ENCODE peak calls at places on chromosomes 5 and 9, in seven cellular contexts. G, Z, O, R, P, E and J are unnamed samples.

GRCh38 chr9:134372621-134373267 is 46.5 kb downstream of the RXRA start:
- DNase-seq in G (no peak), Z (no peak), O (no peak), R (no peak), P (no peak), E (no peak), J (no peak)

GRCh38 chr9:121463026-121463827 is 36.4 kb downstream of the GGTA1 start:
- DNase-seq in G (no peak), Z (no peak), O (peak), R (no peak), P (no peak), E (no peak), J (no peak)

GRCh38 chr5:39400711-39401385 is 23.9 kb downstream of the DAB2 start:
- DNase-seq in G (no peak), Z (no peak), O (no peak), R (no peak), P (no peak), E (no peak), J (no peak)

GRCh38 chr5:10489810-10490426 is 48.2 kb downstream of the ROPN1L start:
- DNase-seq in G (no peak), Z (no peak), O (no peak), R (no peak), P (no peak), E (no peak), J (no peak)

GRCh38 chr5:132456553-132457361 is 33.8 kb downstream of the IRF1 start:
- DNase-seq in G (peak), Z (no peak), O (no peak), R (no peak), P (no peak), E (peak), J (peak)

GRCh38 chr9:34988218-34989055 is 1.1 kb upstream of the DNAJB5 start:
- DNase-seq in G (peak), Z (no peak), O (no peak), R (no peak), P (no peak), E (peak), J (peak)

GRCh38 chr9:128169492-128169891 is 9.4 kb downstream of the BBLN start:
- DNase-seq in G (no peak), Z (no peak), O (no peak), R (no peak), P (no peak), E (no peak), J (no peak)

GRCh38 chr9:27542519-27542918 is 12.9 kb upstream of the MOB3B start:
- DNase-seq in G (no peak), Z (no peak), O (no peak), R (no peak), P (no peak), E (no peak), J (no peak)

GRCh38 chr5:84450617-84451414 is 66.1 kb upstream of the EDIL3 start:
- DNase-seq in G (no peak), Z (no peak), O (peak), R (no peak), P (no peak), E (no peak), J (no peak)

GRCh38 chr5:111233050-111233370 is 8.8 kb downstream of the CAMK4 start:
- DNase-seq in G (no peak), Z (no peak), O (no peak), R (no peak), P (no peak), E (no peak), J (no peak)

GRCh38 chr9:117487555-117488175 is 72.8 kb upstream of the ASTN2 start:
- DNase-seq in G (no peak), Z (peak), O (peak), R (peak), P (peak), E (no peak), J (peak)

GRCh38 chr5:136731241-136731885 is 366.0 kb upstream of the TRPC7 start:
- DNase-seq in G (no peak), Z (no peak), O (no peak), R (peak), P (no peak), E (no peak), J (no peak)

GRCh38 chr5:60497706-60498500 is 202.1 kb downstream of the DEPDC1B start:
- DNase-seq in G (no peak), Z (no peak), O (no peak), R (no peak), P (no peak), E (no peak), J (no peak)

GRCh38 chr5:120326651-120327050 is 137.4 kb upstream of the PRR16 start:
- DNase-seq in G (no peak), Z (no peak), O (no peak), R (no peak), P (peak), E (no peak), J (no peak)

GRCh38 chr5:123579410-123579809 is 67.4 kb downstream of the CSNK1G3 start:
- DNase-seq in G (no peak), Z (no peak), O (no peak), R (no peak), P (no peak), E (no peak), J (no peak)

GRCh38 chr9:4276856-4277255 is 23.0 kb downstream of the GLIS3 start:
- DNase-seq in G (no peak), Z (no peak), O (no peak), R (no peak), P (no peak), E (no peak), J (no peak)

GRCh38 chr9:129574911-129575574 is 45.9 kb downstream of the C9orf50 start:
- DNase-seq in G (no peak), Z (no peak), O (no peak), R (no peak), P (no peak), E (no peak), J (no peak)